ENCODE peak calls at places on chromosomes 2 and 18, in five cellular contexts. One of them, this sample, is unnamed.

GRCh38 chr2:69297216-69297615 is 89.8 kb downstream of the GFPT1 start:
- DNase-seq in T-cell: no peak
- DNase-seq in HAP-1: no peak
- DNase-seq in amniotic stem cell: no peak
- DNase-seq in astrocyte of the spinal cord: no peak
- DNase-seq in this sample: no peak

GRCh38 chr18:5073026-5073944 is 123.8 kb downstream of the AKAIN1 start:
- DNase-seq in HAP-1: peak; percentile 60
- DNase-seq in amniotic stem cell: no peak
- DNase-seq in astrocyte of the spinal cord: peak; percentile 2
- DNase-seq in T-cell: no peak
- DNase-seq in this sample: no peak

GRCh38 chr2:237020086-237020485 is 65.6 kb upstream of the COPS8 start:
- DNase-seq in T-cell: no peak
- DNase-seq in astrocyte of the spinal cord: no peak
- DNase-seq in HAP-1: no peak
- DNase-seq in amniotic stem cell: no peak
- DNase-seq in this sample: no peak

GRCh38 chr2:88074150-88074549 is 6.5 kb downstream of the SMYD1 start:
- DNase-seq in HAP-1: no peak
- DNase-seq in T-cell: no peak
- DNase-seq in amniotic stem cell: no peak
- DNase-seq in astrocyte of the spinal cord: no peak
- DNase-seq in this sample: no peak

GRCh38 chr2:138744709-138745108 is 35.5 kb downstream of the NXPH2 start:
- DNase-seq in HAP-1: no peak
- DNase-seq in T-cell: no peak
- DNase-seq in amniotic stem cell: no peak
- DNase-seq in astrocyte of the spinal cord: no peak
- DNase-seq in this sample: no peak

GRCh38 chr18:80244956-80245730 is 2.2 kb downstream of the PARD6G start:
- DNase-seq in astrocyte of the spinal cord: no peak
- DNase-seq in HAP-1: no peak
- DNase-seq in T-cell: no peak
- DNase-seq in amniotic stem cell: no peak
- DNase-seq in this sample: no peak

GRCh38 chr2:232697059-232697806 is at the start of gene GIGYF2:
- DNase-seq in T-cell: peak; percentile 90
- DNase-seq in amniotic stem cell: peak; percentile 85
- DNase-seq in HAP-1: peak; percentile 96
- DNase-seq in astrocyte of the spinal cord: peak; percentile 96
- DNase-seq in this sample: peak; percentile 91

GRCh38 chr2:217723078-217723477 is 279.7 kb downstream of the TNS1 start:
- DNase-seq in HAP-1: no peak
- DNase-seq in amniotic stem cell: peak; percentile 79
- DNase-seq in astrocyte of the spinal cord: no peak
- DNase-seq in T-cell: no peak
- DNase-seq in this sample: no peak

GRCh38 chr2:217372794-217373193 is 512.9 kb upstream of the TNP1 start:
- DNase-seq in HAP-1: no peak
- DNase-seq in amniotic stem cell: no peak
- DNase-seq in T-cell: no peak
- DNase-seq in astrocyte of the spinal cord: no peak
- DNase-seq in this sample: no peak

GRCh38 chr2:25420820-25421237 is 79.1 kb upstream of the DNMT3A start:
- DNase-seq in astrocyte of the spinal cord: no peak
- DNase-seq in HAP-1: no peak
- DNase-seq in amniotic stem cell: no peak
- DNase-seq in T-cell: no peak
- DNase-seq in this sample: no peak

GRCh38 chr2:241754042-241754441 is 19.6 kb downstream of the D2HGDH start:
- DNase-seq in HAP-1: no peak
- DNase-seq in astrocyte of the spinal cord: no peak
- DNase-seq in T-cell: no peak
- DNase-seq in amniotic stem cell: no peak
- DNase-seq in this sample: no peak

GRCh38 chr2:237766334-237766733 is 32.2 kb upstream of the RBM44 start:
- DNase-seq in HAP-1: no peak
- DNase-seq in T-cell: no peak
- DNase-seq in amniotic stem cell: no peak
- DNase-seq in astrocyte of the spinal cord: peak; percentile 67
- DNase-seq in this sample: no peak

GRCh38 chr2:41061371-41061770 is 609.5 kb upstream of the SLC8A1 start:
- DNase-seq in T-cell: no peak
- DNase-seq in HAP-1: no peak
- DNase-seq in astrocyte of the spinal cord: peak; percentile 88
- DNase-seq in amniotic stem cell: no peak
- DNase-seq in this sample: no peak

GRCh38 chr2:1546023-1546591 is 132.8 kb downstream of the TPO start:
- DNase-seq in amniotic stem cell: no peak
- DNase-seq in T-cell: no peak
- DNase-seq in HAP-1: peak; percentile 52
- DNase-seq in astrocyte of the spinal cord: peak; percentile 58
- DNase-seq in this sample: no peak

GRCh38 chr18:24762417-24762816 is 302.0 kb downstream of the HRH4 start:
- DNase-seq in amniotic stem cell: no peak
- DNase-seq in HAP-1: no peak
- DNase-seq in astrocyte of the spinal cord: no peak
- DNase-seq in T-cell: no peak
- DNase-seq in this sample: no peak

GRCh38 chr2:46309052-46309953 is 12.1 kb downstream of the EPAS1 start:
- DNase-seq in T-cell: no peak
- DNase-seq in astrocyte of the spinal cord: no peak
- DNase-seq in HAP-1: no peak
- DNase-seq in amniotic stem cell: no peak
- DNase-seq in this sample: no peak

GRCh38 chr2:10139536-10139935 is 17.0 kb downstream of the RRM2 start:
- DNase-seq in HAP-1: no peak
- DNase-seq in T-cell: no peak
- DNase-seq in astrocyte of the spinal cord: no peak
- DNase-seq in amniotic stem cell: no peak
- DNase-seq in this sample: no peak

GRCh38 chr2:237874585-237875161 is 15.2 kb downstream of the RAMP1 start:
- DNase-seq in HAP-1: no peak
- DNase-seq in T-cell: no peak
- DNase-seq in amniotic stem cell: peak; percentile 86
- DNase-seq in astrocyte of the spinal cord: peak; percentile 80
- DNase-seq in this sample: no peak

GRCh38 chr2:12493031-12493513 is 223.7 kb upstream of the TRIB2 start:
- DNase-seq in HAP-1: no peak
- DNase-seq in amniotic stem cell: peak; percentile 41
- DNase-seq in T-cell: no peak
- DNase-seq in astrocyte of the spinal cord: peak; percentile 93
- DNase-seq in this sample: no peak

GRCh38 chr2:223647258-223647952 is 45.2 kb upstream of the SCG2 start:
- DNase-seq in astrocyte of the spinal cord: no peak
- DNase-seq in amniotic stem cell: no peak
- DNase-seq in T-cell: no peak
- DNase-seq in HAP-1: no peak
- DNase-seq in this sample: no peak

This sample was measured in GM12891.